ENCODE peak calls at places on chromosomes 11 and 22, in ten cellular contexts. M, R, B, C, O, D, P, W, F and L are unnamed samples.

GRCh38 chr11:20154381-20154780 is 5.9 kb downstream of the DBX1 start:
- DNase-seq in W (no peak), D (no peak), M (no peak), R (no peak), B (no peak), P (no peak), O (no peak), F (no peak), C (no peak), L (no peak)

GRCh38 chr11:63896071-63896470 is 20.9 kb downstream of the RCOR2 start:
- DNase-seq in M (no peak), O (no peak), B (no peak), F (no peak), W (peak; percentile 85), P (no peak), R (no peak), C (no peak), D (no peak), L (no peak)

GRCh38 chr11:132234878-132235277 is 864.5 kb downstream of the NTM start:
- DNase-seq in B (no peak), D (no peak), R (no peak), W (no peak), F (no peak), M (no peak), C (no peak), P (no peak), O (no peak), L (no peak)

GRCh38 chr11:115497303-115497702 is 6.9 kb downstream of the CADM1 start:
- DNase-seq in F (no peak), R (no peak), M (no peak), C (no peak), W (no peak), P (no peak), B (no peak), D (no peak), O (no peak), L (peak; percentile 6)

GRCh38 chr22:35785181-35785923 is 67.7 kb downstream of the APOL5 start:
- DNase-seq in M (no peak), B (no peak), F (no peak), W (no peak), R (no peak), D (no peak), C (no peak), P (no peak), O (no peak), L (no peak)

GRCh38 chr11:68950268-68950667 is 30.5 kb downstream of the MRGPRD start:
- DNase-seq in B (no peak), M (no peak), O (no peak), W (no peak), P (no peak), C (peak; percentile 31), D (peak; percentile 43), R (no peak), F (no peak), L (no peak)

GRCh38 chr11:75654314-75654713 is 14.5 kb downstream of the MAP6 start:
- DNase-seq in F (no peak), P (no peak), R (no peak), C (no peak), M (no peak), W (no peak), D (no peak), O (no peak), B (no peak), L (no peak)

GRCh38 chr11:120828847-120829246 is 195.1 kb upstream of the TBCEL start:
- DNase-seq in R (no peak), B (no peak), O (peak; percentile 47), C (no peak), D (no peak), P (peak; percentile 55), F (no peak), M (no peak), W (no peak), L (no peak)

GRCh38 chr11:66851698-66852465 is 5.0 kb upstream of the LRFN4 start:
- DNase-seq in R (no peak), B (no peak), M (no peak), P (no peak), W (no peak), O (peak; percentile 64), D (peak; percentile 79), C (peak; percentile 54), F (no peak), L (no peak)

GRCh38 chr11:45022294-45023064 is 71.8 kb upstream of the TP53I11 start:
- DNase-seq in B (no peak), F (no peak), M (no peak), P (no peak), D (no peak), O (no peak), W (no peak), R (no peak), C (no peak), L (no peak)

GRCh38 chr22:29370556-29370955 is 17.8 kb downstream of the AP1B1 start:
- DNase-seq in R (no peak), O (peak; percentile 48), F (no peak), C (no peak), D (no peak), B (no peak), P (no peak), W (no peak), M (no peak), L (no peak)

GRCh38 chr11:28836285-28837081 is 728.3 kb downstream of the METTL15 start:
- DNase-seq in B (no peak), P (no peak), D (no peak), F (no peak), M (no peak), O (no peak), W (no peak), C (no peak), R (no peak), L (no peak)

GRCh38 chr11:76233936-76234703 is 27.8 kb upstream of the WNT11 start:
- DNase-seq in C (peak; percentile 27), W (no peak), P (no peak), R (no peak), M (no peak), O (peak; percentile 87), B (no peak), D (no peak), F (no peak), L (no peak)